ENCODE peak calls at places on chromosomes 1 and 21, in five cellular contexts. C is HepG2, Y is SK-N-SH, S is K562, F is GM12878. H is an unnamed sample.

GRCh38 chr21:32641715-32642698 is 29.8 kb upstream of the CFAP298 start:
- DNase-seq in C (no peak), Y (no peak), S (no peak), F (no peak), H (no peak)

GRCh38 chr1:227273557-227273956 is 44.7 kb downstream of the CDC42BPA start:
- DNase-seq in C (peak), Y (no peak), S (peak), F (no peak), H (no peak)

GRCh38 chr1:159089184-159089791 is 12.7 kb upstream of the AIM2 start:
- DNase-seq in C (peak), Y (no peak), S (peak), F (no peak), H (peak)

GRCh38 chr1:204377800-204378608 is 18.3 kb upstream of the PLEKHA6 start:
- DNase-seq in C (peak), Y (peak), S (peak), F (no peak), H (peak)

GRCh38 chr1:43671626-43672330 is 21.8 kb downstream of the KDM4A start:
- DNase-seq in C (no peak), Y (peak), S (no peak), F (no peak), H (no peak)

GRCh38 chr1:219660666-219661463 is 48.0 kb upstream of the ZC3H11B start:
- DNase-seq in C (no peak), Y (no peak), S (peak), F (peak), H (peak)

GRCh38 chr1:225480825-225481434 is 53.1 kb upstream of the LBR start:
- DNase-seq in C (peak), Y (peak), S (peak), F (no peak), H (peak)

GRCh38 chr21:32806810-32807386 is 35.3 kb upstream of the PAXBP1 start:
- DNase-seq in C (no peak), Y (no peak), S (no peak), F (no peak), H (no peak)

GRCh38 chr1:236421022-236421421 is 26.9 kb downstream of the EDARADD start:
- DNase-seq in C (peak), Y (no peak), S (peak), F (no peak), H (peak)

GRCh38 chr1:155941845-155942507 is 538 bp downstream of the RXFP4 start:
- DNase-seq in C (no peak), Y (no peak), S (no peak), F (no peak), H (no peak)

GRCh38 chr1:46802081-46802480 is 3.2 kb downstream of the CYP4B1 start:
- DNase-seq in C (no peak), Y (no peak), S (no peak), F (no peak), H (no peak)

GRCh38 chr21:42012763-42013329 is 2.7 kb upstream of the ZBTB21 start:
- DNase-seq in C (no peak), Y (no peak), S (no peak), F (no peak), H (no peak)

GRCh38 chr1:7224644-7225043 is 439.4 kb downstream of the CAMTA1 start:
- DNase-seq in C (no peak), Y (no peak), S (peak), F (no peak), H (no peak)

GRCh38 chr1:35605882-35606182 is 32.7 kb downstream of the TFAP2E start:
- DNase-seq in C (no peak), Y (no peak), S (no peak), F (no peak), H (no peak)

GRCh38 chr21:44730951-44731579 is 19.7 kb upstream of the TSPEAR start:
- DNase-seq in C (no peak), Y (no peak), S (peak), F (no peak), H (no peak)

GRCh38 chr1:117389284-117389683 is 22.0 kb downstream of the MAN1A2 start:
- DNase-seq in C (no peak), Y (no peak), S (no peak), F (no peak), H (no peak)

GRCh38 chr1:175757381-175758015 is 14.1 kb upstream of the TNR start:
- DNase-seq in C (no peak), Y (no peak), S (peak), F (no peak), H (peak)

GRCh38 chr21:45939521-45940045 is 42.0 kb upstream of the COL6A1 start:
- DNase-seq in C (no peak), Y (peak), S (no peak), F (no peak), H (no peak)

GRCh38 chr21:27700974-27701614 is 734.2 kb upstream of the ADAMTS5 start:
- DNase-seq in C (peak), Y (peak), S (peak), F (no peak), H (peak)

GRCh38 chr1:180534199-180534598 is 24.6 kb upstream of the OVAAL start:
- DNase-seq in C (no peak), Y (peak), S (no peak), F (no peak), H (no peak)

GRCh38 chr1:180185281-180185680 is 30.6 kb downstream of the QSOX1 start:
- DNase-seq in C (no peak), Y (no peak), S (no peak), F (no peak), H (no peak)

GRCh38 chr1:201499795-201500669 is 6.9 kb downstream of the CSRP1 start:
- DNase-seq in C (no peak), Y (no peak), S (no peak), F (no peak), H (no peak)

GRCh38 chr1:16352842-16353535 is 709 bp upstream of the FBXO42 start:
- DNase-seq in C (no peak), Y (no peak), S (peak), F (peak), H (no peak)

GRCh38 chr1:147545133-147545532 is 3.8 kb downstream of the BCL9 start:
- DNase-seq in C (no peak), Y (no peak), S (no peak), F (peak), H (no peak)

GRCh38 chr1:34928865-34929496 is 469 bp downstream of the DLGAP3 start:
- DNase-seq in C (no peak), Y (peak), S (peak), F (no peak), H (peak)

GRCh38 chr1:103960710-103961109 is 211.0 kb downstream of the AMY1C start:
- DNase-seq in C (no peak), Y (no peak), S (no peak), F (no peak), H (no peak)

GRCh38 chr1:6601865-6602668 is 602 bp downstream of the KLHL21 start:
- DNase-seq in C (no peak), Y (peak), S (peak), F (no peak), H (no peak)

GRCh38 chr1:184141481-184141880 is 90.0 kb downstream of the TSEN15 start:
- DNase-seq in C (no peak), Y (no peak), S (no peak), F (no peak), H (no peak)

GRCh38 chr1:64935551-64936158 is 30.7 kb downstream of the JAK1 start:
- DNase-seq in C (no peak), Y (no peak), S (no peak), F (no peak), H (no peak)
- TF ChIP-seq FOXM1 in C (no peak), Y (no peak), S (no peak), F (no peak), H (no peak)

DNA sequence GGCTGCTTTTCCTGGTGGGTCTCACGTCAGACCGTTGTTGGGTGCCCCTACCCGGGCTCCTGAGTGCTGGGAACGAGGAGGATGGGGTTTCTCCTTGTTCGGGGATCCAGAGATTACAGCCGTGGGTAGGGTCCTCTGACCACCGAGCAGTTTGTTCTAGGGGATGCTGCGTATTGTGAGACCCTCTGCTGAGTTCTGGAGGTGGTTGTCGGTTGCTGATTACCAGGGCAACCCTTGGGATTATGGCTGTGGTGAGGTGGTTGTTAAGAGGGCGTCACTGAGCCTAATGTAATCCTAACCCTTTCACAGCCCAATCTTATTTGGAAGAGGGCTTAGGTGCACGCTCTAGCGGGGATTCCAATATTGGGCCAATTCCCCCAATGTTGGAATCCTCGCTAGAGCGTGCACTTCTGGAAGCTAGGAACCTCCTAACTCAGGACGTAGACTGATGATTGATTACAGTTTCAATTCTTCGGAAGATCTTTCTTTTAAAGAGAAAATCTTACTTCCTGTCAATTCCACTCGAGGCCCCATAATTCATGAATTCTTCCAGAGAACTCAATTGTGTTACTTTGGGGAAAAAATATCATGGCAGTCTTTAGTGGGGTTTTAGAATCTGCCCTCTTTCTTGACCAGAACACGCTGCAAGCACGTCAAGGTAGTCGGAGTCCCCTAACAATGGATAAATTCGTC is 483 bp downstream of the TCEANC2 start:
- DNase-seq in C (no peak), Y (no peak), S (peak), F (no peak), H (no peak)
- TF ChIP-seq FOXM1 in C (no peak), Y (no peak), S (no peak), F (no peak), H (no peak)

DNA sequence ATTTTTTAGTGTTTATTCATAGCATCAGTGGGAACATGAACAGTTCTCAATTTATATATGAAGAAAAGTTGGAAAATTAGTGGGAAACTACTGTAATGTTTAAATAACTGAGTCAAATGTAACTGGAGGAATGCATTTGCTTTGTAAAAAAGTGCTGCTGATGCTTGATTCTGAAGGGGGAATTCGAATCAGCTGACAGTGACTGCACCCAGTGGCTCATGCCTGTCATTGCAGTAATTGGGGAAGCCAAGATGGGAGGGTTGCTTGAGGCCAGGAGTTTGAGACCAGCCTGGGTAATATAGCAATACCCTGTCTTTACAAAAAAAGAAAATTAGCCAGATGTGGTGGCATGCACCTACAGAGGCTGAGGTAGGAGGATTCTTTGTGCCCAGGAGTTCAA is 398.4 kb downstream of the ZP4 start:
- DNase-seq in C (no peak), Y (peak), S (no peak), F (no peak), H (peak)
- TF ChIP-seq FOXM1 in C (no peak), Y (no peak), S (no peak), F (no peak), H (no peak)

DNA sequence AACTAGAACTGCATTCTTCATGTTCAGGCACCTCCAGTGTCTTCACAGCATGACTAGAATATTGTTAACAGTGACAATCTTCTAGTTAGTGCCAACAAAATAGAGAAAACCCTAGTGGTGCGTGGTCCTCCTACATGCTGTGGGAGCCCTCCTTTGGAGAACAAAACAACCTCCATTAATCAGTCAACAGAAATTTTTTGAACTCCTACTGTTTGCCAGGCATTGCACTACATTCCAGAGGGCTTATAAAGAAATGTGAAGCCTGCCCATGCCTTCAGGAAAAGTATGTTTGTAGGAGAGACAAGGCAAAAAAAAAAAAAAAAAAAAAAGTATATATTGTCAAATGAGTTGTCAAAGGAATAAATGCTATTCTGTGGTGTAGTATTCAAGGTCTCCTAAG is 252.7 kb downstream of the LRRC40 start:
- DNase-seq in C (no peak), Y (no peak), S (no peak), F (no peak), H (no peak)
- TF ChIP-seq FOXM1 in C (no peak), Y (no peak), S (no peak), F (no peak), H (no peak)

GRCh38 chr1:119595606-119596005 is 52.5 kb downstream of the ZNF697 start:
- DNase-seq in C (no peak), Y (no peak), S (no peak), F (no peak), H (no peak)
- TF ChIP-seq FOXM1 in C (no peak), Y (no peak), S (no peak), F (no peak), H (no peak)

DNA sequence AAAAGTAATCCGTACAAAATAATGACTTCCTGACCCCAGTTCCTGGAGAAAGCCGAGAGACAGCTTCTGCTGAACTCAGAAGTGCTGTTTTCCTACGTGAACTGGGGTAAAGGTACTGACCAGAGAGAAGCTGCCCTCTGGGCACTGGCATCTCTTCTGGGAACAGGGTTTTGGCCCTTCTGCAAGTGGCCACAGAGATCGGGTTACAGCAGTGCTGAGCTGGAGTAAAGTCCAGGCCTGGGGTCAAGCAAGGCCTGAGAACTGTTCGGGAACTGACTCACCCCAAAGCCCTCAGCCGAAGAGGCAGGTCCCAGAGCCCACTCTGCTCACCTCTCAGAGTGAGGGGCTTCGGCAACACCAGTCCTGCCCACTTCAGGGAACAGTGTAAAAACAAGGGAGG is 177.2 kb upstream of the RUNX1 start:
- DNase-seq in C (peak), Y (no peak), S (no peak), F (no peak), H (no peak)
- TF ChIP-seq FOXM1 in C (no peak), Y (no peak), S (no peak), F (no peak), H (no peak)

GRCh38 chr1:77121503-77121902 is 97.7 kb downstream of the PIGK start:
- DNase-seq in C (no peak), Y (no peak), S (no peak), F (no peak), H (no peak)

GRCh38 chr1:77120950-77121349 is 98.3 kb downstream of the PIGK start:
- DNase-seq in C (no peak), Y (no peak), S (no peak), F (no peak), H (no peak)

DNA sequence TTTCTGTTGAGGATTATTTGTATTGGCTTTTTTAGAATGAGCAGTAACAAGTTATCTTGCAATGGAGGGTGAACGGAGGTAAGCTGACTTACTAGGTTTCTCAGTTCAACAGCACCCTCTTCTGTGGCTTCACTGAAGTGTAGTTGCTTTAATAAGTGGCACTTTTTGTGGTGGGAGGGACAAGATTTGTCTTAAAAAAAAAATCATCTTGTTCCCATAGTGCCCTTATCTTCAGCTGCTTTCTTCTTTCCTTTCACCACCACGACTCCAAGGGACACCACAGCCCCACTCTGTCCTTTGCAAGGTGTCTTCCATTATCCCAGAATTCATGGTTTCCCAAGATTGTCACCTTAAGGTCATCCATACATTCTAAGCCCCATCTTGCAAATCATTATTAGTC is 92.9 kb downstream of the PIGK start:
- DNase-seq in C (peak), Y (peak), S (peak), F (no peak), H (peak)
- TF ChIP-seq FOXM1 in C (no peak), Y (no peak), S (no peak), F (no peak), H (no peak)